ENCODE peak calls at places on chromosomes 6 and 20, in four cellular contexts. I is GM12878, U is HL-60, Z is K562. B is an unnamed sample.
A peak's percentile ranks its signal among the peaks of the same experiment; 100 is the strongest.

GRCh38 chr20:4261333-4262284 is 246.3 kb upstream of the RNF24 start:
- DNase-seq in Z (no peak), I (no peak), U (no peak), B (no peak)

GRCh38 chr6:47103931-47104330 is 61.8 kb upstream of the ADGRF1 start:
- DNase-seq in I (no peak), Z (no peak), U (no peak), B (no peak)

GRCh38 chr6:33958208-33958862 is 154.5 kb upstream of the MLN start:
- DNase-seq in I (no peak), Z (peak; percentile 48), U (no peak), B (no peak)

GRCh38 chr6:86030875-86031274 is 388.2 kb upstream of the SYNCRIP start:
- DNase-seq in I (no peak), U (no peak), Z (no peak), B (no peak)

GRCh38 chr6:148831064-148831463 is 84.2 kb downstream of the UST start:
- DNase-seq in U (no peak), Z (no peak), I (no peak), B (no peak)

GRCh38 chr20:44967207-44967807 is 995 bp downstream of the STK4 start:
- DNase-seq in I (no peak), U (peak; percentile 78), Z (no peak), B (no peak)

GRCh38 chr6:88290432-88290831 is 124.3 kb upstream of the CNR1 start:
- DNase-seq in U (no peak), Z (no peak), I (peak; percentile 9), B (no peak)

GRCh38 chr6:61044011-61044410 is 1242.0 kb downstream of the KHDRBS2 start:
- DNase-seq in U (no peak), I (no peak), Z (no peak), B (no peak)

GRCh38 chr6:46606318-46606717 is 46.3 kb downstream of the CYP39A1 start:
- DNase-seq in I (no peak), Z (no peak), U (no peak), B (no peak)

GRCh38 chr6:81997091-81997926 is 244.8 kb upstream of the TENT5A start:
- DNase-seq in Z (no peak), U (peak; percentile 10), I (peak; percentile 57), B (no peak)

GRCh38 chr6:146851837-146852236 is 253.1 kb downstream of the ADGB start:
- DNase-seq in I (no peak), Z (no peak), U (no peak), B (no peak)

GRCh38 chr6:167855825-167856425 is 29.2 kb downstream of the AFDN start:
- DNase-seq in I (no peak), U (no peak), Z (peak; percentile 61), B (no peak)

GRCh38 chr6:71855406-71855805 is 30.9 kb upstream of the RIMS1 start:
- DNase-seq in U (no peak), I (no peak), Z (no peak), B (no peak)

GRCh38 chr6:156824142-156824541 is 47.0 kb downstream of the ARID1B start:
- DNase-seq in U (no peak), I (no peak), Z (no peak), B (no peak)

GRCh38 chr20:47278907-47279348 is 77.6 kb downstream of the ZMYND8 start:
- DNase-seq in I (no peak), U (no peak), Z (peak; percentile 53), B (no peak)

GRCh38 chr6:152232494-152233151 is 404.5 kb downstream of the SYNE1 start:
- DNase-seq in Z (peak; percentile 21), I (no peak), U (no peak), B (no peak)

GRCh38 chr6:109442393-109442924 is 1.9 kb downstream of the SMPD2 start:
- DNase-seq in I (no peak), U (no peak), Z (no peak), B (no peak)

GRCh38 chr6:135498178-135498841 is 770 bp upstream of the AHI1 start:
- DNase-seq in Z (peak; percentile 68), U (peak; percentile 55), I (no peak), B (no peak)

GRCh38 chr6:126773122-126773805 is 345.2 kb upstream of the RSPO3 start:
- DNase-seq in I (no peak), Z (no peak), U (no peak), B (no peak)

GRCh38 chr6:32439708-32440214 is at the start of gene HLA-DRA:
- DNase-seq in I (peak; percentile 99), Z (peak; percentile 62), U (peak; percentile 36), B (no peak)

GRCh38 chr6:27836783-27837635 is 75.2 kb downstream of the OR2B2 start:
- DNase-seq in I (no peak), Z (peak; percentile 50), U (peak; percentile 83), B (no peak)

GRCh38 chr20:61708891-61709290 is 356.8 kb downstream of the TAF4 start:
- DNase-seq in I (no peak), U (no peak), Z (no peak), B (no peak)

GRCh38 chr20:41172296-41173140 is 35.2 kb downstream of the PLCG1 start:
- DNase-seq in Z (no peak), I (no peak), U (no peak), B (no peak)

GRCh38 chr20:15675151-15675550 is 898.1 kb downstream of the KIF16B start:
- DNase-seq in Z (no peak), U (no peak), I (no peak), B (no peak)

GRCh38 chr20:12698817-12699216 is 310.0 kb upstream of the SPTLC3 start:
- DNase-seq in Z (no peak), I (no peak), U (no peak), B (no peak)

GRCh38 chr6:157121897-157122296 is 201.4 kb downstream of the TMEM242 start:
- DNase-seq in I (no peak), Z (no peak), U (no peak), B (no peak)

GRCh38 chr20:5714261-5715041 is 35.8 kb upstream of the SHLD1 start:
- DNase-seq in U (peak; percentile 12), Z (peak; percentile 15), I (no peak), B (no peak)

GRCh38 chr20:63095718-63096654 is 89.2 kb upstream of the BHLHE23 start:
- DNase-seq in I (no peak), U (no peak), Z (no peak), B (no peak)

GRCh38 chr20:22905667-22906066 is 129.4 kb upstream of the SSTR4 start:
- DNase-seq in U (no peak), I (no peak), Z (no peak), B (peak; percentile 3)

GRCh38 chr6:167682125-167682524 is 144.6 kb upstream of the AFDN start:
- DNase-seq in I (no peak), Z (no peak), U (no peak), B (no peak)

GRCh38 chr20:24289737-24290481 is 179.5 kb upstream of the SYNDIG1 start:
- DNase-seq in I (no peak), U (peak; percentile 92), Z (no peak), B (no peak)

GRCh38 chr6:166515072-166515810 is 71.2 kb downstream of the RAMACL start:
- DNase-seq in I (no peak), U (no peak), Z (no peak), B (no peak)

GRCh38 chr20:57851025-57851682 is 141.3 kb upstream of the PMEPA1 start:
- DNase-seq in U (no peak), Z (no peak), I (no peak), B (no peak)

GRCh38 chr6:20606831-20607230 is 72.6 kb downstream of the CDKAL1 start:
- DNase-seq in Z (no peak), U (no peak), I (no peak), B (no peak)

GRCh38 chr6:49088631-49089030 is 374.4 kb downstream of the MMUT start:
- DNase-seq in U (no peak), I (no peak), Z (no peak), B (no peak)
- TF ChIP-seq POLR2AphosphoS5 in U (no peak), I (no peak), Z (no peak), B (no peak)

DNA sequence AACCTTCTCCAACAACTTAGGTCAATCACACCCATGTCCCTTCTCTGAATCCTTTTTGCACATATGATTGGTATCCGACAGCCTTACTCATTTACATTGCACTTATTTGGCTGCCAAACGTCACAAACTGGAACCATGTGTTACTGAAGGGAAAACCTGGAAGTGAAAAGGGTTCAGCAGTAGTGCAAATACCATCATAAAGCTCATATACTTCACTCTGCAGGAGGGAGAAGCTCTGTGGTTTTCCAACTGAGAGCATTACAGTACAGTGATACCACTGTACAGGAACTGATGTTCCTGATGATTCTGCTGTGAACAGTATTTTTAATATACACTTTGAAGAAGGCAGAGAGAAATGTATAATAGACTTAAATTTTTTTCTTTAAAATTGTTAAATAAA is 87.8 kb downstream of the SLC16A10 start:
- DNase-seq in Z (no peak), I (no peak), U (no peak), B (no peak)
- TF ChIP-seq SPI1 in Z (no peak), I (no peak), U (no peak), B (no peak)

GRCh38 chr6:41682056-41682477 is 43.8 kb downstream of the MDFI start:
- DNase-seq in I (no peak), Z (peak; percentile 93), U (peak; percentile 65), B (peak; percentile 93)

GRCh38 chr6:41684311-41685182 is 46.3 kb downstream of the MDFI start:
- DNase-seq in Z (no peak), U (no peak), I (no peak), B (no peak)

GRCh38 chr6:41682966-41683459 is 44.7 kb downstream of the MDFI start:
- DNase-seq in I (no peak), Z (no peak), U (no peak), B (no peak)

GRCh38 chr6:41682497-41682961 is 44.3 kb downstream of the MDFI start:
- DNase-seq in U (no peak), Z (no peak), I (no peak), B (no peak)

GRCh38 chr6:41683460-41684310 is 45.4 kb downstream of the MDFI start:
- DNase-seq in I (no peak), U (peak; percentile 63), Z (peak; percentile 93), B (peak; percentile 98)
- TF ChIP-seq POLR2AphosphoS5 in I (peak; percentile 43), U (no peak), Z (no peak), B (peak; percentile 59)

GRCh38 chr20:31484001-31484400 is 8.9 kb downstream of the REM1 start:
- DNase-seq in U (no peak), I (no peak), Z (peak; percentile 76), B (no peak)
- TF ChIP-seq SPI1 in U (no peak), I (no peak), Z (no peak), B (no peak)

DNA sequence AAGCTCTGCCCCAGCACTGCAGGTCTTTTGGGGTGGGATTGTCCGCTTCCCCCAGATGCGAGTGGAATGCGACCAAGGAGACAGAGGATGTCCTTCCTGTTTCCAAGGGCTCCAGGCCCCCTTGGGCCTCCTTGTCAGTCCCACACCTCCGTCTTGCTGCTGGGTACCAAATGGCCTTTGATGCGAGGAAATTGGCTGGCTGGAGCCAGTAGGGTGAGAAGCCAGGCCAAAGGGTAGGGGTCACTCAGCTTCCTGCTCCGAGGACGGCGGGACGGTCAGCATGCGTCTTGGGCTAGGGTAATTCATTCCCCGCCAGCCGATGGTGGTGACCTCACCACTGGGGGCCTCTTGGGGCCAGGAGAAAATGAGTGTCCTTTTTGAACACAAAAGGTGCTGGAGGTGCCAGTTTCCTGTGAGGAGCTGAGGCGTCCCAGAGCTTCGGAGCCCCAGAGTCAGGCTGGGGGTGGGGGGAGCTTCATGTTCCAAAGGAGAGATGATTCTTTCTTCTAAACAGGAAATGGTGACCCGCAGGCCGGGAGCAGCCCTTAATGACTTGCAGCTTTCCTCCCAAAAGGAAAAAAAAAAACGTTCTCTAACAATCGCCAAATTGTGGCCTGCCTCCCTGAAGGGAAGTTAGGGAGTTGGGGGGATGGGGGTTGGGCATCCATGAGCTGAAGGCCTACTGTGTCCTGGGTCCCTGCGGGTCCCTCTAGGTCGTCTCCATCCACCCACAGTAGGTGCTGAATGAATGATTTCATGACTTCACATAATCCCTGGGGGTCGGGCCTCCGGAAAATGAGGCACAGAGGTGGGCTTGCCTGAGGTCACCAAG is 6.7 kb downstream of the SNAI1 start:
- DNase-seq in U (no peak), Z (peak; percentile 28), I (no peak), B (no peak)
- TF ChIP-seq POLR2AphosphoS5 in U (no peak), Z (no peak), I (no peak), B (no peak)

GRCh38 chr6:142933701-142934100 is 11.3 kb downstream of the HIVEP2 start:
- DNase-seq in I (no peak), Z (no peak), U (no peak), B (no peak)
- TF ChIP-seq SPI1 in I (no peak), Z (no peak), U (no peak), B (no peak)

B was measured in GM12891.